ENCODE peak calls at places on chromosomes 4 and X, in four cellular contexts. X is K562, O is GM12891, P is HepG2. C is an unnamed sample.

GRCh38 chrX:107856289-107856688 is 30.6 kb downstream of the MID2 start:
- DNase-seq in X (no peak), O (no peak), P (no peak), C (no peak)

GRCh38 chr4:3783691-3784306 is 17.6 kb downstream of the ADRA2C start:
- DNase-seq in X (peak; percentile 50), O (peak; percentile 63), P (no peak), C (no peak)

GRCh38 chrX:103234869-103235268 is 20.0 kb downstream of the BEX4 start:
- DNase-seq in X (no peak), O (no peak), P (no peak), C (no peak)

GRCh38 chr4:118076958-118077766 is 42.9 kb downstream of the NDST3 start:
- DNase-seq in X (no peak), O (no peak), P (peak; percentile 31), C (no peak)

GRCh38 chr4:18203936-18204335 is 182.4 kb upstream of the LCORL start:
- DNase-seq in X (no peak), O (no peak), P (no peak), C (no peak)

GRCh38 chr4:161186750-161187149 is 977.0 kb downstream of the FSTL5 start:
- DNase-seq in X (no peak), O (no peak), P (no peak), C (no peak)

GRCh38 chr4:85913925-85914694 is 439.2 kb downstream of the ARHGAP24 start:
- DNase-seq in X (no peak), O (no peak), P (no peak), C (no peak)

GRCh38 chr4:44817905-44818304 is 91.5 kb upstream of the GNPDA2 start:
- DNase-seq in X (no peak), O (no peak), P (no peak), C (no peak)

GRCh38 chrX:123487226-123487625 is 245.6 kb downstream of the THOC2 start:
- DNase-seq in X (no peak), O (no peak), P (no peak), C (no peak)

GRCh38 chr4:102537280-102537679 is 36.1 kb downstream of the NFKB1 start:
- DNase-seq in X (no peak), O (no peak), P (no peak), C (no peak)

GRCh38 chr4:148053298-148054003 is 321.6 kb downstream of the ARHGAP10 start:
- DNase-seq in X (no peak), O (no peak), P (no peak), C (no peak)

GRCh38 chr4:46444318-46444717 is 54.4 kb upstream of the GABRA2 start:
- DNase-seq in X (no peak), O (no peak), P (no peak), C (no peak)

GRCh38 chr4:182642831-182643230 is 274.4 kb downstream of the DCTD start:
- DNase-seq in X (no peak), O (no peak), P (peak; percentile 9), C (no peak)

GRCh38 chrX:19513383-19513782 is 1.9 kb downstream of the MAP3K15 start:
- DNase-seq in X (no peak), O (no peak), P (peak; percentile 53), C (no peak)

GRCh38 chr4:127560755-127561154 is 72.0 kb upstream of the INTU start:
- DNase-seq in X (no peak), O (no peak), P (no peak), C (no peak)

GRCh38 chr4:175745340-175745739 is 66.7 kb downstream of the GPM6A start:
- DNase-seq in X (no peak), O (no peak), P (no peak), C (no peak)

GRCh38 chrX:100911731-100912130 is 17.0 kb downstream of the XKRX start:
- DNase-seq in X (no peak), O (no peak), P (no peak), C (no peak)

GRCh38 chrX:71366674-71367256 is 608 bp downstream of the TAF1 start:
- DNase-seq in X (peak; percentile 26), O (no peak), P (no peak), C (peak; percentile 19)

GRCh38 chr4:30714408-30715031 is 5.6 kb upstream of the PCDH7 start:
- DNase-seq in X (peak; percentile 21), O (no peak), P (peak; percentile 19), C (no peak)

GRCh38 chr4:182384496-182385155 is 141.4 kb downstream of the TENM3 start:
- DNase-seq in X (no peak), O (no peak), P (no peak), C (no peak)

GRCh38 chr4:74671074-74671698 is 123.1 kb downstream of the BTC start:
- DNase-seq in X (peak; percentile 61), O (no peak), P (peak; percentile 69), C (no peak)

GRCh38 chrX:3046253-3046909 is 5.1 kb downstream of the ARSF start:
- DNase-seq in X (no peak), O (no peak), P (no peak), C (no peak)

GRCh38 chr4:57044996-57045395 is 65.2 kb downstream of the IGFBP7 start:
- DNase-seq in X (no peak), O (no peak), P (peak; percentile 14), C (no peak)

GRCh38 chr4:157222764-157223145 is 2.2 kb downstream of the GRIA2 start:
- DNase-seq in X (no peak), O (no peak), P (no peak), C (no peak)
- TF ChIP-seq POLR2AphosphoS5 in X (no peak), O (no peak), P (no peak), C (no peak)

DNA sequence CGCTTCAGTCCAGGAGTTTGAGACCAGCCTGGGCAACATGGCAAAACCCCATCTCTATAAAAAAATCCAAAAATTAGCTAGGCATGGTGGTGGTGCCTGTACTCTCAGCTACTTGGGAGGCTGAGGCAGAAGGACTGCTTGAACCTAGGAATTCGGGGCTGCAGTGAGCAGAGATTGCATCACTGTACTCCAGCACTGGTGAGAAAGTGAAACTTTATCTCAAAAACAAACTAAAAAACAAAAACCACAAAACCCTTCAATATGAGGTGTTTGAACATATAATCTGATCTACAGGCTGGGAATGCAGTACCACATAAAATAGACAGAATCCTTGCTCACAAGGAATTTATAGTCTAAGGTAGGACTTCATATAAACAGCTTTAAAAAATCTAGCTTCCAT is 103.9 kb downstream of the PDS5A start:
- DNase-seq in X (no peak), O (no peak), P (no peak), C (no peak)
- TF ChIP-seq TAF1 in X (no peak), O (no peak), P (no peak), C (no peak)

GRCh38 chrX:38803609-38804480 is 2.6 kb downstream of the MID1IP1 start:
- DNase-seq in X (peak; percentile 88), O (peak; percentile 37), P (peak; percentile 72), C (peak; percentile 51)
- TF ChIP-seq POLR2A in X (peak; percentile 96), O (peak; percentile 64), P (peak; percentile 96), C (peak; percentile 41)

DNA sequence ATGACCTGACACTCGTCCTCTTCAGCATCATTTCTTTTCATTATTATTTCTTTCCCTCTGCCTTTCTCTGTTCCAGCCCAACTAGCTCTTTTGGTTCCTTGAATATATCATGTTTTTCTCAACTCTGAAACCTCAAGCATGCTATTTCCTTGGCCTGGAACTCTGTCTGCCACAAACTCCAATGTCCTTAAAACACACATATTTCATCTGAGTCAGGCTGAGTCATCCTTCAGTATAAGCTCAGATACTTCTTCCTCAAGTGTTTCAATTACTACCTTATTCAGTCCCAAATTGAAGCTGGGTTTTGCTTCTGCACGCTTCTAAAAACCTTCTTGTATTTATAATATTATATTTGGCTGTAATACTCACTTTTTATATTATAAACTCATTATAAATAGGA is 424.2 kb downstream of the PDGFC start:
- DNase-seq in X (no peak), O (no peak), P (no peak), C (no peak)
- TF ChIP-seq POLR2AphosphoS5 in X (no peak), O (no peak), P (no peak), C (no peak)

GRCh38 chr4:152248347-152248746 is 287.5 kb downstream of the FBXW7 start:
- DNase-seq in X (no peak), O (no peak), P (no peak), C (no peak)

GRCh38 chr4:152246659-152247058 is 289.2 kb downstream of the FBXW7 start:
- DNase-seq in X (no peak), O (no peak), P (no peak), C (no peak)

GRCh38 chr4:152245706-152246105 is 290.2 kb downstream of the FBXW7 start:
- DNase-seq in X (no peak), O (no peak), P (no peak), C (no peak)

GRCh38 chr4:152244659-152245058 is 291.2 kb downstream of the FBXW7 start:
- DNase-seq in X (no peak), O (no peak), P (no peak), C (no peak)

GRCh38 chr4:152247271-152247975 is 288.5 kb downstream of the FBXW7 start:
- DNase-seq in X (no peak), O (no peak), P (no peak), C (no peak)
- TF ChIP-seq TAF1 in X (no peak), O (no peak), P (no peak), C (no peak)

GRCh38 chrX:56995271-56995994 is at the start of gene SPIN3:
- DNase-seq in X (peak; percentile 67), O (peak; percentile 46), P (peak; percentile 87), C (peak; percentile 43)
- TF ChIP-seq POLR2A in X (peak; percentile 77), O (peak; percentile 50), P (peak; percentile 60), C (peak; percentile 84)

DNA sequence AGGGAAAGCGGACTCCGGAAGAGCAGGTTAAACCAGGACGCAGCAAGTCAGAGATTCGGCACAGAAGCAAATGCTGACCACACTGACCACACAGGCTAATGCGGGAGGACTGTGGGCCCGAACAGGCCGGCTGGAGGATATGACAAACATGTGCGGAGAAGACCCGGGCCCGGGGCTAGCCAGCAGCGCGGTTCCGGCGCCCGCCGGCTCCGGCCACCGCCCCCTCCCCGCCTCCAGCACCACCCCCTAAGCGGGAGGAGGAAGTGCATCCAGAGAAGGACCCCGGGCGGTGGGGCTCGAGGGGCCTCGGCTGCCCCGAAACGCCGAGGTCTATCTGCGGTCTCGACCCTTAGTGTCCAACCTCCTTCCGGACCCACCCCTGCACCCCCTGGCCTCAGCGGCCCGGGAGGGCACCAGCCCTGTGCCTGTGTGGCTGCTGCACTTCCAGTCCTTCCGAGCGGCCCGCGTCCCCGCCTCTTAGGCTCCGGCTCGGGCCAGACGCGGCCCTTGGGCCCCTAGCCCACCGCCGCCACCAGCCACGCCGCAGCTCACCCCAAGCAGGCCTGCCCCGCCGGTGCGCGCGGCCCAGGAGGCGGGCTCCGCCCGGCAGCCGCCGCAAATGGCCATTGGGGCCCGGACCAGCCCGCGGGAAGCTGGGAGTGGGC is 2.1 kb downstream of the ELOVL6 start:
- DNase-seq in X (peak; percentile 72), O (peak; percentile 29), P (peak; percentile 41), C (peak; percentile 22)
- TF ChIP-seq POLR2AphosphoS5 in X (peak; percentile 55), O (no peak), P (no peak), C (peak; percentile 36)

GRCh38 chr4:113086172-113086695 is 36.8 kb downstream of the ANK2 start:
- DNase-seq in X (no peak), O (no peak), P (no peak), C (no peak)
- TF ChIP-seq TAF1 in X (no peak), O (no peak), P (no peak), C (no peak)

GRCh38 chr4:125370478-125370877 is 55.7 kb downstream of the FAT4 start:
- DNase-seq in X (no peak), O (no peak), P (no peak), C (no peak)

GRCh38 chr4:125365731-125366130 is 51.0 kb downstream of the FAT4 start:
- DNase-seq in X (no peak), O (no peak), P (no peak), C (no peak)

GRCh38 chr4:125368684-125369083 is 53.9 kb downstream of the FAT4 start:
- DNase-seq in X (no peak), O (no peak), P (no peak), C (no peak)

GRCh38 chr4:125369098-125369497 is 54.3 kb downstream of the FAT4 start:
- DNase-seq in X (no peak), O (no peak), P (no peak), C (no peak)

GRCh38 chr4:125368161-125368560 is 53.4 kb downstream of the FAT4 start:
- DNase-seq in X (no peak), O (no peak), P (no peak), C (no peak)
- TF ChIP-seq POLR2A in X (no peak), O (no peak), P (no peak), C (no peak)

C was measured in GM12892.